ENCODE peak calls at places on chromosome 5, in four cellular contexts. One of them, this sample, is unnamed.

GRCh38 chr5:175894251-175894650 is 22.9 kb downstream of the CPLX2 start:
- DNase-seq in CD4-positive, CD25-positive, alpha-beta regulatory T cell: no peak
- DNase-seq in stomach: no peak
- DNase-seq in astrocyte of the cerebellum: no peak
- DNase-seq in this sample: no peak

GRCh38 chr5:158979749-158980521 is 119.8 kb downstream of the EBF1 start:
- DNase-seq in CD4-positive, CD25-positive, alpha-beta regulatory T cell: no peak
- DNase-seq in stomach: peak; percentile 44
- DNase-seq in astrocyte of the cerebellum: no peak
- DNase-seq in this sample: peak; percentile 27

GRCh38 chr5:77639624-77640023 is 1.1 kb upstream of the OTP start:
- DNase-seq in CD4-positive, CD25-positive, alpha-beta regulatory T cell: no peak
- DNase-seq in stomach: no peak
- DNase-seq in astrocyte of the cerebellum: no peak
- DNase-seq in this sample: no peak

GRCh38 chr5:117463836-117464235 is 889.2 kb upstream of the SEMA6A start:
- DNase-seq in CD4-positive, CD25-positive, alpha-beta regulatory T cell: no peak
- DNase-seq in stomach: no peak
- DNase-seq in astrocyte of the cerebellum: no peak
- DNase-seq in this sample: no peak

GRCh38 chr5:142364251-142365145 is 39.7 kb upstream of the SPRY4 start:
- DNase-seq in CD4-positive, CD25-positive, alpha-beta regulatory T cell: no peak
- DNase-seq in stomach: no peak
- DNase-seq in astrocyte of the cerebellum: no peak
- DNase-seq in this sample: peak; percentile 44

GRCh38 chr5:178383301-178383918 is 150.8 kb upstream of the PHYKPL start:
- DNase-seq in CD4-positive, CD25-positive, alpha-beta regulatory T cell: no peak
- DNase-seq in stomach: no peak
- DNase-seq in astrocyte of the cerebellum: no peak
- DNase-seq in this sample: no peak

GRCh38 chr5:138653502-138653901 is 78.3 kb upstream of the HSPA9 start:
- DNase-seq in CD4-positive, CD25-positive, alpha-beta regulatory T cell: no peak
- DNase-seq in stomach: peak; percentile 27
- DNase-seq in astrocyte of the cerebellum: no peak
- DNase-seq in this sample: no peak

GRCh38 chr5:77259479-77259878 is 49.0 kb downstream of the PDE8B start:
- DNase-seq in CD4-positive, CD25-positive, alpha-beta regulatory T cell: no peak
- DNase-seq in stomach: no peak
- DNase-seq in astrocyte of the cerebellum: no peak
- DNase-seq in this sample: no peak

GRCh38 chr5:149886060-149886459 is 58.5 kb downstream of the PDE6A start:
- DNase-seq in CD4-positive, CD25-positive, alpha-beta regulatory T cell: no peak
- DNase-seq in stomach: no peak
- DNase-seq in astrocyte of the cerebellum: peak; percentile 74
- DNase-seq in this sample: no peak

GRCh38 chr5:1188464-1188863 is 12.9 kb upstream of the SLC6A19 start:
- DNase-seq in CD4-positive, CD25-positive, alpha-beta regulatory T cell: no peak
- DNase-seq in stomach: no peak
- DNase-seq in astrocyte of the cerebellum: no peak
- DNase-seq in this sample: peak; percentile 25

GRCh38 chr5:149790276-149790675 is 60.2 kb downstream of the PPARGC1B start:
- DNase-seq in CD4-positive, CD25-positive, alpha-beta regulatory T cell: no peak
- DNase-seq in stomach: no peak
- DNase-seq in astrocyte of the cerebellum: no peak
- DNase-seq in this sample: peak; percentile 61

GRCh38 chr5:179139111-179139935 is 79.2 kb downstream of the ZNF354C start:
- DNase-seq in CD4-positive, CD25-positive, alpha-beta regulatory T cell: no peak
- DNase-seq in stomach: no peak
- DNase-seq in astrocyte of the cerebellum: no peak
- DNase-seq in this sample: no peak

GRCh38 chr5:57468481-57469165 is 14.0 kb downstream of the ACTBL2 start:
- DNase-seq in CD4-positive, CD25-positive, alpha-beta regulatory T cell: no peak
- DNase-seq in stomach: no peak
- DNase-seq in astrocyte of the cerebellum: no peak
- DNase-seq in this sample: no peak

GRCh38 chr5:178489281-178489976 is 100.8 kb downstream of the COL23A1 start:
- DNase-seq in CD4-positive, CD25-positive, alpha-beta regulatory T cell: no peak
- DNase-seq in stomach: no peak
- DNase-seq in astrocyte of the cerebellum: no peak
- DNase-seq in this sample: no peak

GRCh38 chr5:102799017-102799416 is 43.9 kb downstream of the PAM start:
- DNase-seq in CD4-positive, CD25-positive, alpha-beta regulatory T cell: no peak
- DNase-seq in stomach: no peak
- DNase-seq in astrocyte of the cerebellum: no peak
- DNase-seq in this sample: no peak

GRCh38 chr5:137234973-137235943 is 263.9 kb downstream of the SPOCK1 start:
- DNase-seq in CD4-positive, CD25-positive, alpha-beta regulatory T cell: no peak
- DNase-seq in stomach: no peak
- DNase-seq in astrocyte of the cerebellum: no peak
- DNase-seq in this sample: no peak

DNA sequence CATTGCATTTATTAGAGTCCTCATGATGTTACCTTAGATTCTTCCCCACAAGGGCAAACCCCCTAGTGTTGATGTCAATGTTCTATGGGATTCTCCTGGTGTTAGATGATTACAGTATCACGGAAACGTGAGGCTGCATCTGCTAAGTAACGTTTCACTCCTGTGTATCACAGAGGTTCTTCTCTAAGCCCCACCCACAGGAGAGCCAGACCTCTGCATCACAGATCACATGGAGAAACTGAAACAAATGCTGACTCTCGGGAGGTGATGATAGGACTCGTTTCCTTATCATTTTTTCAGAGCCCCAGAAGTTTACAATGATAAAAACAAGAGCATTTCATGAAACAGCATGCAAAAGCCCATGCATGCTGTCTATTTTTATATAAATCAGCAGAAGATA is 114.6 kb downstream of the TENT4A start:
- DNase-seq in CD4-positive, CD25-positive, alpha-beta regulatory T cell: peak; percentile 62
- DNase-seq in stomach: no peak
- DNase-seq in astrocyte of the cerebellum: no peak
- DNase-seq in this sample: peak; percentile 18
- H3K4me3 ChIP-seq in CD4-positive, CD25-positive, alpha-beta regulatory T cell: peak overlapping the region; percentile 95
- H3K4me3 ChIP-seq in stomach: no peak overlapping the region
- H3K4me3 ChIP-seq in astrocyte of the cerebellum: no peak overlapping the region
- H3K4me3 ChIP-seq in this sample: no peak overlapping the region

GRCh38 chr5:65390208-65390607 is 91.5 kb downstream of the ADAMTS6 start:
- DNase-seq in CD4-positive, CD25-positive, alpha-beta regulatory T cell: no peak
- DNase-seq in stomach: no peak
- DNase-seq in astrocyte of the cerebellum: no peak
- DNase-seq in this sample: no peak

GRCh38 chr5:65391591-65391990 is 90.1 kb downstream of the ADAMTS6 start:
- DNase-seq in CD4-positive, CD25-positive, alpha-beta regulatory T cell: no peak
- DNase-seq in stomach: no peak
- DNase-seq in astrocyte of the cerebellum: no peak
- DNase-seq in this sample: no peak

GRCh38 chr5:65395526-65396155 is 86.1 kb downstream of the ADAMTS6 start:
- DNase-seq in CD4-positive, CD25-positive, alpha-beta regulatory T cell: no peak
- DNase-seq in stomach: no peak
- DNase-seq in astrocyte of the cerebellum: no peak
- DNase-seq in this sample: no peak

GRCh38 chr5:65394078-65394477 is 87.6 kb downstream of the ADAMTS6 start:
- DNase-seq in CD4-positive, CD25-positive, alpha-beta regulatory T cell: no peak
- DNase-seq in stomach: no peak
- DNase-seq in astrocyte of the cerebellum: peak; percentile 95
- DNase-seq in this sample: no peak
- H3K4me3 ChIP-seq in CD4-positive, CD25-positive, alpha-beta regulatory T cell: no peak overlapping the region
- H3K4me3 ChIP-seq in stomach: no peak overlapping the region
- H3K4me3 ChIP-seq in astrocyte of the cerebellum: no peak overlapping the region
- H3K4me3 ChIP-seq in this sample: no peak overlapping the region

GRCh38 chr5:73284196-73284795 is 111.3 kb downstream of the TMEM174 start:
- DNase-seq in CD4-positive, CD25-positive, alpha-beta regulatory T cell: no peak
- DNase-seq in stomach: no peak
- DNase-seq in astrocyte of the cerebellum: no peak
- DNase-seq in this sample: no peak
- H3K4me3 ChIP-seq in CD4-positive, CD25-positive, alpha-beta regulatory T cell: no peak overlapping the region
- H3K4me3 ChIP-seq in stomach: no peak overlapping the region
- H3K4me3 ChIP-seq in astrocyte of the cerebellum: no peak overlapping the region
- H3K4me3 ChIP-seq in this sample: no peak overlapping the region

GRCh38 chr5:135481387-135481786 is 29.2 kb upstream of the TIFAB start:
- DNase-seq in CD4-positive, CD25-positive, alpha-beta regulatory T cell: no peak
- DNase-seq in stomach: no peak
- DNase-seq in astrocyte of the cerebellum: no peak
- DNase-seq in this sample: no peak

GRCh38 chr5:135483254-135483653 is 31.1 kb upstream of the TIFAB start:
- DNase-seq in CD4-positive, CD25-positive, alpha-beta regulatory T cell: no peak
- DNase-seq in stomach: no peak
- DNase-seq in astrocyte of the cerebellum: no peak
- DNase-seq in this sample: no peak

GRCh38 chr5:135484563-135485157 is 32.5 kb upstream of the TIFAB start:
- DNase-seq in CD4-positive, CD25-positive, alpha-beta regulatory T cell: no peak
- DNase-seq in stomach: no peak
- DNase-seq in astrocyte of the cerebellum: no peak
- DNase-seq in this sample: no peak

GRCh38 chr5:135482383-135482933 is 30.3 kb upstream of the TIFAB start:
- DNase-seq in CD4-positive, CD25-positive, alpha-beta regulatory T cell: no peak
- DNase-seq in stomach: no peak
- DNase-seq in astrocyte of the cerebellum: no peak
- DNase-seq in this sample: no peak

GRCh38 chr5:135481908-135482307 is 29.8 kb upstream of the TIFAB start:
- DNase-seq in CD4-positive, CD25-positive, alpha-beta regulatory T cell: no peak
- DNase-seq in stomach: no peak
- DNase-seq in astrocyte of the cerebellum: no peak
- DNase-seq in this sample: no peak
- H3K4me3 ChIP-seq in CD4-positive, CD25-positive, alpha-beta regulatory T cell: no peak overlapping the region
- H3K4me3 ChIP-seq in stomach: no peak overlapping the region
- H3K4me3 ChIP-seq in astrocyte of the cerebellum: no peak overlapping the region
- H3K4me3 ChIP-seq in this sample: no peak overlapping the region

GRCh38 chr5:139658928-139659667 is 10.9 kb downstream of the CXXC5 start:
- DNase-seq in CD4-positive, CD25-positive, alpha-beta regulatory T cell: no peak
- DNase-seq in stomach: peak; percentile 57
- DNase-seq in astrocyte of the cerebellum: no peak
- DNase-seq in this sample: peak; percentile 72

GRCh38 chr5:139660105-139660915 is 12.2 kb downstream of the CXXC5 start:
- DNase-seq in CD4-positive, CD25-positive, alpha-beta regulatory T cell: no peak
- DNase-seq in stomach: peak; percentile 92
- DNase-seq in astrocyte of the cerebellum: no peak
- DNase-seq in this sample: peak; percentile 86

GRCh38 chr5:139658501-139658927 is 10.4 kb downstream of the CXXC5 start:
- DNase-seq in CD4-positive, CD25-positive, alpha-beta regulatory T cell: no peak
- DNase-seq in stomach: no peak
- DNase-seq in astrocyte of the cerebellum: no peak
- DNase-seq in this sample: peak; percentile 43

GRCh38 chr5:139660916-139661814 is 13.0 kb downstream of the CXXC5 start:
- DNase-seq in CD4-positive, CD25-positive, alpha-beta regulatory T cell: no peak
- DNase-seq in stomach: peak; percentile 87
- DNase-seq in astrocyte of the cerebellum: peak; percentile 80
- DNase-seq in this sample: peak; percentile 59

GRCh38 chr5:139659673-139660072 is 11.5 kb downstream of the CXXC5 start:
- DNase-seq in CD4-positive, CD25-positive, alpha-beta regulatory T cell: no peak
- DNase-seq in stomach: no peak
- DNase-seq in astrocyte of the cerebellum: no peak
- DNase-seq in this sample: no peak
- H3K4me3 ChIP-seq in CD4-positive, CD25-positive, alpha-beta regulatory T cell: no peak overlapping the region
- H3K4me3 ChIP-seq in stomach: peak overlapping the region; percentile 23
- H3K4me3 ChIP-seq in astrocyte of the cerebellum: peak overlapping the region; percentile 20
- H3K4me3 ChIP-seq in this sample: no peak overlapping the region

GRCh38 chr5:88830567-88830966 is 52.4 kb downstream of the MEF2C start:
- DNase-seq in CD4-positive, CD25-positive, alpha-beta regulatory T cell: no peak
- DNase-seq in stomach: no peak
- DNase-seq in astrocyte of the cerebellum: no peak
- DNase-seq in this sample: no peak
- H3K4me3 ChIP-seq in CD4-positive, CD25-positive, alpha-beta regulatory T cell: no peak overlapping the region
- H3K4me3 ChIP-seq in stomach: no peak overlapping the region
- H3K4me3 ChIP-seq in astrocyte of the cerebellum: no peak overlapping the region
- H3K4me3 ChIP-seq in this sample: no peak overlapping the region

GRCh38 chr5:35024911-35025510 is 22.7 kb downstream of the AGXT2 start:
- DNase-seq in CD4-positive, CD25-positive, alpha-beta regulatory T cell: no peak
- DNase-seq in stomach: no peak
- DNase-seq in astrocyte of the cerebellum: no peak
- DNase-seq in this sample: no peak

GRCh38 chr5:35029333-35029732 is 18.4 kb downstream of the AGXT2 start:
- DNase-seq in CD4-positive, CD25-positive, alpha-beta regulatory T cell: no peak
- DNase-seq in stomach: no peak
- DNase-seq in astrocyte of the cerebellum: peak; percentile 43
- DNase-seq in this sample: no peak

GRCh38 chr5:35026941-35027340 is 20.8 kb downstream of the AGXT2 start:
- DNase-seq in CD4-positive, CD25-positive, alpha-beta regulatory T cell: no peak
- DNase-seq in stomach: no peak
- DNase-seq in astrocyte of the cerebellum: no peak
- DNase-seq in this sample: no peak

GRCh38 chr5:35026280-35026840 is 21.4 kb downstream of the AGXT2 start:
- DNase-seq in CD4-positive, CD25-positive, alpha-beta regulatory T cell: no peak
- DNase-seq in stomach: no peak
- DNase-seq in astrocyte of the cerebellum: no peak
- DNase-seq in this sample: no peak

DNA sequence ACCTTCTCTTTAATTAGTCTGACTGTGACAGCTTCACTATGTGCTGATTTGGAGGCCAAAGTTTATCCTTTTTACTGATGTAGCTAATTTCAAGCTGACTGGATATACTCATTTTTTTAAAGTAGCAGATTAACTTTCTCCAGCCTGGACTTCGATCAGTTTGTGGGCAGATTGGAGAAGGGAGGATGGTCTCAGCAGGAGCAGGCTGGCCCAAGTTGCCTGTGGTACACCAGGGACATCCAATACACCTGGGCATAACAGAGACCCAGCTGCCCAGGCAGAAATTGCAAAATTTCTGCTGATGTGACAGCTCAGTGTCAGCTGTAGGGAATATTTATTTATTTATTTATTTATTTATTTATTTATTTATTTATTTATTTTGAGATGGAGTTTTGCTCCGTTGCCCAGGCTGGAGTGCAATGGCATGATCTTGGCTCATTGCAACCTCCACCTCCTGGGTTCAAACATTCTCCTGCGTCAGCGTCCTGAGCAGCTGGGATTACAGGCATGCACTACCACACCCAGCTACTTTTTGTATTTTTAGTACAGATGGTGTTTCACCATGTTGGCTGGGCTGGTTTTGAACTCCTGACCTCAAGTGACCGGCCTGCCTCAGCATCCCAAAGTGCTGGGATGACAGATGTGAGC is 24.1 kb downstream of the AGXT2 start:
- DNase-seq in CD4-positive, CD25-positive, alpha-beta regulatory T cell: no peak
- DNase-seq in stomach: no peak
- DNase-seq in astrocyte of the cerebellum: no peak
- DNase-seq in this sample: no peak
- H3K4me3 ChIP-seq in CD4-positive, CD25-positive, alpha-beta regulatory T cell: no peak overlapping the region
- H3K4me3 ChIP-seq in stomach: no peak overlapping the region
- H3K4me3 ChIP-seq in astrocyte of the cerebellum: no peak overlapping the region
- H3K4me3 ChIP-seq in this sample: no peak overlapping the region

GRCh38 chr5:62132279-62132678 is 173.7 kb upstream of the KIF2A start:
- DNase-seq in CD4-positive, CD25-positive, alpha-beta regulatory T cell: no peak
- DNase-seq in stomach: no peak
- DNase-seq in astrocyte of the cerebellum: no peak
- DNase-seq in this sample: no peak
- H3K4me3 ChIP-seq in CD4-positive, CD25-positive, alpha-beta regulatory T cell: no peak overlapping the region
- H3K4me3 ChIP-seq in stomach: no peak overlapping the region
- H3K4me3 ChIP-seq in astrocyte of the cerebellum: no peak overlapping the region
- H3K4me3 ChIP-seq in this sample: no peak overlapping the region

This sample was measured in mucosa of descending colon.